ENCODE peak calls at places on chromosomes 13 and 19, in four cellular contexts. One of them, this sample, is unnamed.

GRCh38 chr19:1315470-1316166 is 29.9 kb downstream of the EFNA2 start:
- DNase-seq in Daoy: peak
- DNase-seq in renal cortical epithelial cell: no peak
- DNase-seq in EL: peak
- DNase-seq in this sample: no peak

GRCh38 chr19:45715139-45715538 is 15.6 kb downstream of the FBXO46 start:
- DNase-seq in EL: no peak
- DNase-seq in renal cortical epithelial cell: no peak
- DNase-seq in Daoy: no peak
- DNase-seq in this sample: no peak

GRCh38 chr13:37360556-37360955 is 238.0 kb downstream of the POSTN start:
- DNase-seq in EL: peak
- DNase-seq in Daoy: no peak
- DNase-seq in renal cortical epithelial cell: no peak
- DNase-seq in this sample: no peak

GRCh38 chr13:106532111-106532929 is 3.1 kb downstream of the EFNB2 start:
- DNase-seq in Daoy: no peak
- DNase-seq in EL: peak
- DNase-seq in renal cortical epithelial cell: no peak
- DNase-seq in this sample: no peak

GRCh38 chr13:34161829-34162544 is 344.0 kb downstream of the RFC3 start:
- DNase-seq in renal cortical epithelial cell: peak
- DNase-seq in Daoy: peak
- DNase-seq in EL: peak
- DNase-seq in this sample: no peak

GRCh38 chr19:3470500-3471128 is 9.7 kb downstream of the SMIM24 start:
- DNase-seq in EL: no peak
- DNase-seq in renal cortical epithelial cell: no peak
- DNase-seq in Daoy: no peak
- DNase-seq in this sample: no peak

GRCh38 chr19:588093-588742 is 1.5 kb upstream of the HCN2 start:
- DNase-seq in EL: peak
- DNase-seq in renal cortical epithelial cell: peak
- DNase-seq in Daoy: peak
- DNase-seq in this sample: no peak

GRCh38 chr13:109271991-109272454 is 514.4 kb downstream of the IRS2 start:
- DNase-seq in renal cortical epithelial cell: peak
- DNase-seq in Daoy: peak
- DNase-seq in EL: no peak
- DNase-seq in this sample: no peak

GRCh38 chr19:18500376-18500775 is 21.5 kb downstream of the ELL start:
- DNase-seq in renal cortical epithelial cell: no peak
- DNase-seq in Daoy: no peak
- DNase-seq in EL: no peak
- DNase-seq in this sample: no peak

GRCh38 chr19:39223703-39224279 is 19.7 kb upstream of the SYCN start:
- DNase-seq in Daoy: peak
- DNase-seq in EL: no peak
- DNase-seq in renal cortical epithelial cell: peak
- DNase-seq in this sample: no peak

GRCh38 chr13:64688893-64689677 is 2541.1 kb downstream of the PCDH9 start:
- DNase-seq in renal cortical epithelial cell: no peak
- DNase-seq in EL: peak
- DNase-seq in Daoy: no peak
- DNase-seq in this sample: no peak